ENCODE peak calls at places on chromosomes 4 and X, in five cellular contexts. Q is CD8-positive, alpha-beta T cell; X is AG04450; K is stomach; Z is IMR-90. C is an unnamed sample.

GRCh38 chr4:98319021-98319420 is 57.8 kb downstream of the RAP1GDS1 start:
- DNase-seq in K (no peak), X (no peak), Q (no peak), Z (no peak), C (no peak)

GRCh38 chr4:183097251-183098079 is 1.6 kb upstream of the WWC2 start:
- DNase-seq in X (no peak), Z (no peak), Q (peak), K (no peak), C (peak)

GRCh38 chr4:184838249-184839074 is 12.7 kb upstream of the ACSL1 start:
- DNase-seq in Q (no peak), Z (peak), K (no peak), X (no peak), C (no peak)

GRCh38 chr4:104490770-104491395 is 3.8 kb downstream of the CXXC4 start:
- DNase-seq in Q (peak), X (no peak), Z (peak), K (peak), C (peak)

GRCh38 chr4:8192748-8193738 is 6.0 kb upstream of the SH3TC1 start:
- DNase-seq in Q (peak), K (peak), X (no peak), Z (peak), C (no peak)

GRCh38 chrX:100645106-100645505 is 1.1 kb downstream of the SRPX2 start:
- DNase-seq in K (no peak), Q (no peak), Z (no peak), X (no peak), C (no peak)

GRCh38 chrX:39969099-39969825 is 128.5 kb downstream of the BCOR start:
- DNase-seq in X (no peak), Q (peak), K (no peak), Z (no peak), C (no peak)

GRCh38 chr4:74112399-74113090 is 13.6 kb upstream of the CXCL2 start:
- DNase-seq in Q (no peak), K (no peak), X (no peak), Z (peak), C (no peak)

GRCh38 chr4:51943221-51943620 is 76.9 kb downstream of the LRRC66 start:
- DNase-seq in Q (no peak), Z (peak), K (no peak), X (no peak), C (no peak)

GRCh38 chrX:33726281-33727160 is 405.6 kb downstream of the FAM47A start:
- DNase-seq in K (no peak), Z (no peak), Q (no peak), X (no peak), C (no peak)

GRCh38 chr4:40305329-40306193 is 29.6 kb upstream of the CHRNA9 start:
- DNase-seq in Z (no peak), Q (peak), X (no peak), K (no peak), C (no peak)

GRCh38 chr4:40909363-40909876 is 159.7 kb downstream of the NSUN7 start:
- DNase-seq in Q (no peak), Z (peak), X (peak), K (no peak), C (no peak)

GRCh38 chrX:69556094-69557011 is 52.2 kb downstream of the NALF2 start:
- DNase-seq in X (no peak), Q (no peak), Z (no peak), K (no peak), C (no peak)

GRCh38 chr4:161457906-161458305 is 705.9 kb downstream of the FSTL5 start:
- DNase-seq in K (no peak), Z (no peak), Q (no peak), X (no peak), C (no peak)

GRCh38 chr4:55547918-55548317 is 1.2 kb upstream of the CLOCK start:
- DNase-seq in Q (no peak), K (no peak), X (no peak), Z (no peak), C (no peak)
- H3K27ac ChIP-seq in Q (no peak), K (peak), X (no peak), Z (no peak), C (peak)

DNA sequence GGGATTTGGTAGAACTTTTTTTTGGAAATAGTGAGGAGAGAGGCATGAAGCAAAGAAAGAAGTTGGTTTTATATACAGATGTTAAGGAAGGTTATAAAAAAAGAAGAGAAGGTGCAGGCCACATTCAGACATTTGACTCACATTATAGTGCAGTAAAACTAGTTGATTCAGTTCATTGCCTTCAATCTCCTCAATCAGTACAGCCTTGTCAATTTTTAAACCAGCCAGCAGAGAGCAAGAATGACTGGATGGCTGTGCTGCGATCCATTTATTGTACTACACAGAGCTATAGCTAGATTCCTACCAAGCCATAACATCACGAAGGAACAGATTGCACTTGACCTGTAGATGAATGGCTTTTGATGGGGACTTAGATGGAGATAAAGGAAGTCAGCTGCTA is 79.7 kb upstream of the LSM6 start:
- DNase-seq in Z (no peak), X (no peak), Q (no peak), K (no peak), C (no peak)
- H3K4me3 ChIP-seq in Z (no peak), X (no peak), Q (no peak), K (no peak), C (no peak)

GRCh38 chrX:119775517-119776238 is 15.8 kb downstream of the RPL39 start:
- DNase-seq in X (no peak), Q (no peak), K (no peak), Z (no peak), C (no peak)
- H3K27ac ChIP-seq in X (no peak), Q (no peak), K (no peak), Z (no peak), C (no peak)

GRCh38 chr4:54066718-54067129 is 2.3 kb upstream of the CHIC2 start:
- DNase-seq in K (peak), Q (no peak), X (no peak), Z (no peak), C (no peak)
- H3K4me3 ChIP-seq in K (no peak), Q (no peak), X (no peak), Z (no peak), C (no peak)

GRCh38 chr4:159297088-159297487 is 194.2 kb downstream of the RAPGEF2 start:
- DNase-seq in Z (peak), K (no peak), Q (no peak), X (no peak), C (no peak)
- H3K27ac ChIP-seq in Z (no peak), K (no peak), Q (no peak), X (no peak), C (no peak)

DNA sequence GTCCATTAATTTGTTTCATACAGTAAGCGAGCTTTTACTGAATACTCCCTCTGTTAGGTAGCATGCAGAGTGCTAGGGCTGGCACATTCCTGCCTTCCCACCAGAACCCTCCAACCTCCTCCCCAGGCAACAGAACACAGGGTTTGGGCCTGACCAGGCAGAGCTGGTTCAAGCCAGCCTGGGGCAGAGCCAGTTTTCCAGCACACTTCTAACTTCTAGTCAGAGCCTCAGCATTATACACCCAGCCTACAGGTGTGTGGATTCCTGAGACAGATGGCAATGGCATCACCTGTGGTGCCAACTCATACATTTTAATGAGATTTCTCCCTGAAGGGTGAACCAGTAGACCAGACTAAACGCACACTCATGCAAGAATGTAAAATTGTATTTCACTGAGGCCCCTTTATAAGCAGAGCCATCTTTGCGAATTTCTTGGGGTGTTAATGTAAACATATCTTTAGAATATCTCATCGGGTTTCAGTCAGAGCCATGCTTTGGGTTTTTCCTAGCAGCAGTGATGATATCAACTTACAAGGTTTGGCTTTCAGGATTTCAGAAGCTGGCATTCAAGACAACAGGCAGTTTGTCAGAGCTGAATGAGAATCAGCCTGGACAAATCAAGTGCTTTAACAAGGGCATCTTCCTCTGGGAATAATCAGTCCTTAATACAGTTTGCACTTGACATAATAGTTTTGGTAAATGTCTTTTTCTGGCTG is 92.0 kb downstream of the GATB start:
- DNase-seq in K (no peak), Z (peak), Q (no peak), X (peak), C (no peak)
- H3K4me3 ChIP-seq in K (no peak), Z (no peak), Q (no peak), X (no peak), C (no peak)

GRCh38 chrX:13690836-13691235 is 1.9 kb downstream of the RAB9A start:
- DNase-seq in Q (no peak), Z (no peak), X (no peak), K (no peak), C (no peak)
- H3K27ac ChIP-seq in Q (no peak), Z (no peak), X (no peak), K (peak), C (no peak)

DNA sequence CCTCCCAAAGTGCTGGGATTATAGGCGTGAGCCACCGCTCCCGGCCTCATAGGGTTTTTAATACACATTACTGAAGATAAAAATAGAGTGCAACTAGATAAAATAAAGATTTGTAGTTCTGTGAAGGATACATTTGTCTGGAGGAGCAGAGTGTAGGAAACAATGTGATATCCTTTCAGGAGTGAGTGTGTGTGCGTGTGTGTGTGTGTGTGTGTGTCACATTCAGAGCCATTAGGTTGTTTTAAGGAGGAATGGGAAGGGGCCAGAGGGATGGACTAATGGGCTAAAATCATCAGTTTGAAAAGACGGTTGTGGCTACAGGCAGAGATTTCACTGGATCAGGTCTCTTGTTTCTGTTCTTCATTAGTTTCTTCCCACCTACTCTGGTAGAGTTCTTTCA is 40.0 kb downstream of the RBPJ start:
- DNase-seq in X (no peak), Q (no peak), K (no peak), Z (no peak), C (no peak)
- H3K4me3 ChIP-seq in X (no peak), Q (no peak), K (no peak), Z (no peak), C (no peak)

C was measured in heart left ventricle.